ENCODE peak calls at places on chromosomes 2 and 18, in nine cellular contexts. One of them, this sample, is unnamed.

GRCh38 chr2:79359419-79359818 is 153.4 kb upstream of the CTNNA2 start:
- DNase-seq in Panc1: no peak
- DNase-seq in choroid plexus epithelial cell: no peak
- DNase-seq in fibroblast of villous mesenchyme: no peak
- DNase-seq in heart right ventricle: no peak
- DNase-seq in A549: no peak
- DNase-seq in Peyer's patch: no peak
- DNase-seq in astrocyte of the cerebellum: no peak
- DNase-seq in heart left ventricle: no peak
- DNase-seq in this sample: no peak

GRCh38 chr18:79449551-79450288 is 54.0 kb downstream of the NFATC1 start:
- DNase-seq in Panc1: no peak
- DNase-seq in choroid plexus epithelial cell: no peak
- DNase-seq in Peyer's patch: no peak
- DNase-seq in fibroblast of villous mesenchyme: no peak
- DNase-seq in heart left ventricle: no peak
- DNase-seq in astrocyte of the cerebellum: no peak
- DNase-seq in A549: no peak
- DNase-seq in heart right ventricle: no peak
- DNase-seq in this sample: no peak

GRCh38 chr2:151269798-151270568 is 8.3 kb upstream of the RBM43 start:
- DNase-seq in choroid plexus epithelial cell: no peak
- DNase-seq in heart left ventricle: no peak
- DNase-seq in Panc1: no peak
- DNase-seq in fibroblast of villous mesenchyme: no peak
- DNase-seq in Peyer's patch: no peak
- DNase-seq in astrocyte of the cerebellum: no peak
- DNase-seq in A549: no peak
- DNase-seq in heart right ventricle: no peak
- DNase-seq in this sample: peak

GRCh38 chr2:96145028-96145939 is at the start of gene DUSP2:
- DNase-seq in heart left ventricle: peak
- DNase-seq in Panc1: no peak
- DNase-seq in choroid plexus epithelial cell: peak
- DNase-seq in astrocyte of the cerebellum: no peak
- DNase-seq in fibroblast of villous mesenchyme: peak
- DNase-seq in heart right ventricle: peak
- DNase-seq in A549: peak
- DNase-seq in Peyer's patch: peak
- DNase-seq in this sample: peak

GRCh38 chr2:100875516-100876230 is 55.7 kb downstream of the NPAS2 start:
- DNase-seq in astrocyte of the cerebellum: peak
- DNase-seq in heart right ventricle: no peak
- DNase-seq in choroid plexus epithelial cell: peak
- DNase-seq in Panc1: no peak
- DNase-seq in A549: no peak
- DNase-seq in Peyer's patch: no peak
- DNase-seq in fibroblast of villous mesenchyme: no peak
- DNase-seq in heart left ventricle: no peak
- DNase-seq in this sample: no peak

GRCh38 chr18:6885992-6886823 is 156.7 kb downstream of the ARHGAP28 start:
- DNase-seq in astrocyte of the cerebellum: peak
- DNase-seq in Panc1: peak
- DNase-seq in choroid plexus epithelial cell: peak
- DNase-seq in heart left ventricle: peak
- DNase-seq in heart right ventricle: peak
- DNase-seq in Peyer's patch: no peak
- DNase-seq in A549: peak
- DNase-seq in fibroblast of villous mesenchyme: peak
- DNase-seq in this sample: peak

GRCh38 chr2:232882085-232882484 is 12.0 kb downstream of the SNORC start:
- DNase-seq in astrocyte of the cerebellum: no peak
- DNase-seq in heart left ventricle: no peak
- DNase-seq in heart right ventricle: no peak
- DNase-seq in A549: no peak
- DNase-seq in Peyer's patch: no peak
- DNase-seq in fibroblast of villous mesenchyme: no peak
- DNase-seq in Panc1: no peak
- DNase-seq in choroid plexus epithelial cell: no peak
- DNase-seq in this sample: no peak

GRCh38 chr2:57720728-57721627 is 325.6 kb upstream of the VRK2 start:
- DNase-seq in heart right ventricle: peak
- DNase-seq in Peyer's patch: peak
- DNase-seq in astrocyte of the cerebellum: peak
- DNase-seq in choroid plexus epithelial cell: peak
- DNase-seq in A549: peak
- DNase-seq in Panc1: peak
- DNase-seq in heart left ventricle: peak
- DNase-seq in fibroblast of villous mesenchyme: peak
- DNase-seq in this sample: peak

GRCh38 chr2:124559236-124559635 is 534.1 kb downstream of the CNTNAP5 start:
- DNase-seq in astrocyte of the cerebellum: no peak
- DNase-seq in A549: no peak
- DNase-seq in fibroblast of villous mesenchyme: no peak
- DNase-seq in choroid plexus epithelial cell: no peak
- DNase-seq in heart right ventricle: no peak
- DNase-seq in Peyer's patch: no peak
- DNase-seq in Panc1: no peak
- DNase-seq in heart left ventricle: no peak
- DNase-seq in this sample: no peak

GRCh38 chr2:238466242-238466598 is 39.5 kb downstream of the ASB1 start:
- DNase-seq in choroid plexus epithelial cell: no peak
- DNase-seq in heart left ventricle: no peak
- DNase-seq in Peyer's patch: no peak
- DNase-seq in Panc1: no peak
- DNase-seq in A549: no peak
- DNase-seq in heart right ventricle: no peak
- DNase-seq in fibroblast of villous mesenchyme: no peak
- DNase-seq in astrocyte of the cerebellum: no peak
- DNase-seq in this sample: no peak

GRCh38 chr2:240151477-240152031 is 11.1 kb upstream of the OTOS start:
- DNase-seq in fibroblast of villous mesenchyme: no peak
- DNase-seq in Panc1: no peak
- DNase-seq in choroid plexus epithelial cell: no peak
- DNase-seq in A549: no peak
- DNase-seq in Peyer's patch: no peak
- DNase-seq in heart right ventricle: no peak
- DNase-seq in astrocyte of the cerebellum: no peak
- DNase-seq in heart left ventricle: no peak
- DNase-seq in this sample: no peak

GRCh38 chr2:157536815-157537214 is 91.8 kb downstream of the ACVR1C start:
- DNase-seq in heart right ventricle: no peak
- DNase-seq in Panc1: no peak
- DNase-seq in Peyer's patch: no peak
- DNase-seq in choroid plexus epithelial cell: no peak
- DNase-seq in heart left ventricle: no peak
- DNase-seq in astrocyte of the cerebellum: no peak
- DNase-seq in fibroblast of villous mesenchyme: no peak
- DNase-seq in A549: no peak
- DNase-seq in this sample: no peak

GRCh38 chr2:3461781-3462492 is 57.4 kb downstream of the ADI1 start:
- DNase-seq in astrocyte of the cerebellum: peak
- DNase-seq in A549: peak
- DNase-seq in heart left ventricle: no peak
- DNase-seq in fibroblast of villous mesenchyme: peak
- DNase-seq in heart right ventricle: peak
- DNase-seq in Peyer's patch: peak
- DNase-seq in choroid plexus epithelial cell: peak
- DNase-seq in Panc1: peak
- DNase-seq in this sample: peak

GRCh38 chr2:144526826-144527225 is 6.9 kb upstream of the ZEB2 start:
- DNase-seq in Panc1: no peak
- DNase-seq in heart right ventricle: no peak
- DNase-seq in A549: no peak
- DNase-seq in Peyer's patch: no peak
- DNase-seq in heart left ventricle: no peak
- DNase-seq in choroid plexus epithelial cell: no peak
- DNase-seq in astrocyte of the cerebellum: no peak
- DNase-seq in fibroblast of villous mesenchyme: no peak
- DNase-seq in this sample: no peak

GRCh38 chr2:110677530-110678456 is at the start of gene BUB1:
- DNase-seq in choroid plexus epithelial cell: peak
- DNase-seq in Peyer's patch: peak
- DNase-seq in heart left ventricle: peak
- DNase-seq in fibroblast of villous mesenchyme: peak
- DNase-seq in Panc1: peak
- DNase-seq in heart right ventricle: peak
- DNase-seq in astrocyte of the cerebellum: peak
- DNase-seq in A549: peak
- DNase-seq in this sample: peak
- TF ChIP-seq CTCF in choroid plexus epithelial cell: no peak
- TF ChIP-seq CTCF in Peyer's patch: no peak
- TF ChIP-seq CTCF in heart left ventricle: no peak
- TF ChIP-seq CTCF in fibroblast of villous mesenchyme: no peak
- TF ChIP-seq CTCF in Panc1: no peak
- TF ChIP-seq CTCF in heart right ventricle: no peak
- TF ChIP-seq CTCF in astrocyte of the cerebellum: no peak
- TF ChIP-seq CTCF in A549: no peak
- TF ChIP-seq CTCF in this sample: no peak

GRCh38 chr2:176138526-176139169 is 9.1 kb downstream of the HOXD8 start:
- DNase-seq in fibroblast of villous mesenchyme: peak
- DNase-seq in choroid plexus epithelial cell: no peak
- DNase-seq in Panc1: no peak
- DNase-seq in A549: no peak
- DNase-seq in astrocyte of the cerebellum: no peak
- DNase-seq in heart right ventricle: no peak
- DNase-seq in heart left ventricle: no peak
- DNase-seq in Peyer's patch: no peak
- DNase-seq in this sample: no peak

GRCh38 chr2:176137249-176137573 is 7.7 kb downstream of the HOXD8 start:
- DNase-seq in Panc1: no peak
- DNase-seq in A549: no peak
- DNase-seq in choroid plexus epithelial cell: no peak
- DNase-seq in heart left ventricle: no peak
- DNase-seq in astrocyte of the cerebellum: no peak
- DNase-seq in fibroblast of villous mesenchyme: no peak
- DNase-seq in heart right ventricle: no peak
- DNase-seq in Peyer's patch: no peak
- DNase-seq in this sample: no peak

GRCh38 chr2:176137883-176138282 is 8.4 kb downstream of the HOXD8 start:
- DNase-seq in fibroblast of villous mesenchyme: peak
- DNase-seq in A549: no peak
- DNase-seq in heart left ventricle: no peak
- DNase-seq in Panc1: no peak
- DNase-seq in heart right ventricle: no peak
- DNase-seq in astrocyte of the cerebellum: no peak
- DNase-seq in choroid plexus epithelial cell: no peak
- DNase-seq in Peyer's patch: no peak
- DNase-seq in this sample: no peak

GRCh38 chr2:176134978-176135575 is 5.6 kb downstream of the HOXD8 start:
- DNase-seq in astrocyte of the cerebellum: no peak
- DNase-seq in choroid plexus epithelial cell: peak
- DNase-seq in heart right ventricle: no peak
- DNase-seq in fibroblast of villous mesenchyme: peak
- DNase-seq in A549: no peak
- DNase-seq in heart left ventricle: no peak
- DNase-seq in Panc1: no peak
- DNase-seq in Peyer's patch: no peak
- DNase-seq in this sample: no peak

GRCh38 chr2:176136375-176137248 is 7.1 kb downstream of the HOXD8 start:
- DNase-seq in heart right ventricle: no peak
- DNase-seq in fibroblast of villous mesenchyme: peak
- DNase-seq in choroid plexus epithelial cell: no peak
- DNase-seq in A549: no peak
- DNase-seq in Peyer's patch: no peak
- DNase-seq in astrocyte of the cerebellum: no peak
- DNase-seq in heart left ventricle: no peak
- DNase-seq in Panc1: no peak
- DNase-seq in this sample: no peak
- H3K4me3 ChIP-seq in heart right ventricle: peak
- H3K4me3 ChIP-seq in fibroblast of villous mesenchyme: peak
- H3K4me3 ChIP-seq in choroid plexus epithelial cell: no peak
- H3K4me3 ChIP-seq in A549: peak
- H3K4me3 ChIP-seq in Peyer's patch: peak
- H3K4me3 ChIP-seq in astrocyte of the cerebellum: no peak
- H3K4me3 ChIP-seq in heart left ventricle: peak
- H3K4me3 ChIP-seq in Panc1: peak
- H3K4me3 ChIP-seq in this sample: peak

GRCh38 chr2:189702071-189702470 is 27.6 kb downstream of the ANKAR start:
- DNase-seq in fibroblast of villous mesenchyme: peak
- DNase-seq in Panc1: no peak
- DNase-seq in astrocyte of the cerebellum: no peak
- DNase-seq in heart left ventricle: no peak
- DNase-seq in choroid plexus epithelial cell: peak
- DNase-seq in Peyer's patch: no peak
- DNase-seq in A549: no peak
- DNase-seq in heart right ventricle: no peak
- DNase-seq in this sample: peak
- TF ChIP-seq CTCF in fibroblast of villous mesenchyme: peak
- TF ChIP-seq CTCF in Panc1: peak
- TF ChIP-seq CTCF in astrocyte of the cerebellum: peak
- TF ChIP-seq CTCF in heart left ventricle: no peak
- TF ChIP-seq CTCF in choroid plexus epithelial cell: peak
- TF ChIP-seq CTCF in Peyer's patch: no peak
- TF ChIP-seq CTCF in A549: no peak
- TF ChIP-seq CTCF in heart right ventricle: no peak
- TF ChIP-seq CTCF in this sample: peak

GRCh38 chr2:179862898-179863458 is 1.6 kb upstream of the ZNF385B start:
- DNase-seq in fibroblast of villous mesenchyme: no peak
- DNase-seq in heart left ventricle: no peak
- DNase-seq in Peyer's patch: no peak
- DNase-seq in heart right ventricle: no peak
- DNase-seq in choroid plexus epithelial cell: no peak
- DNase-seq in Panc1: no peak
- DNase-seq in A549: no peak
- DNase-seq in astrocyte of the cerebellum: no peak
- DNase-seq in this sample: no peak
- H3K4me3 ChIP-seq in fibroblast of villous mesenchyme: no peak
- H3K4me3 ChIP-seq in heart left ventricle: no peak
- H3K4me3 ChIP-seq in Peyer's patch: no peak
- H3K4me3 ChIP-seq in heart right ventricle: no peak
- H3K4me3 ChIP-seq in choroid plexus epithelial cell: no peak
- H3K4me3 ChIP-seq in Panc1: no peak
- H3K4me3 ChIP-seq in A549: no peak
- H3K4me3 ChIP-seq in astrocyte of the cerebellum: no peak
- H3K4me3 ChIP-seq in this sample: no peak

GRCh38 chr18:25164837-25165791 is 186.9 kb downstream of the ZNF521 start:
- DNase-seq in heart right ventricle: no peak
- DNase-seq in heart left ventricle: peak
- DNase-seq in fibroblast of villous mesenchyme: peak
- DNase-seq in astrocyte of the cerebellum: no peak
- DNase-seq in Peyer's patch: no peak
- DNase-seq in choroid plexus epithelial cell: peak
- DNase-seq in A549: no peak
- DNase-seq in Panc1: no peak
- DNase-seq in this sample: peak
- TF ChIP-seq CTCF in heart right ventricle: no peak
- TF ChIP-seq CTCF in heart left ventricle: no peak
- TF ChIP-seq CTCF in fibroblast of villous mesenchyme: no peak
- TF ChIP-seq CTCF in astrocyte of the cerebellum: no peak
- TF ChIP-seq CTCF in Peyer's patch: no peak
- TF ChIP-seq CTCF in choroid plexus epithelial cell: peak
- TF ChIP-seq CTCF in A549: no peak
- TF ChIP-seq CTCF in Panc1: no peak
- TF ChIP-seq CTCF in this sample: peak